ENCODE peak calls at places on chromosomes 5 and 9, in five cellular contexts. One of them, this sample, is unnamed.

GRCh38 chr9:134301387-134302129 is 24.7 kb upstream of the RXRA start:
- DNase-seq in stimulated activated CD8-positive, alpha-beta memory T cell treated with anti-CD3 and anti-CD28 coated beads, Interleukin-2, amount 100 ng/mL, for 1 hour: peak; percentile 33
- DNase-seq in chondrocyte: peak; percentile 69
- DNase-seq in AG08396: no peak
- DNase-seq in thoracic aorta: no peak
- DNase-seq in this sample: no peak

GRCh38 chr5:55523293-55523692 is 11.5 kb downstream of the PLPP1 start:
- DNase-seq in stimulated activated CD8-positive, alpha-beta memory T cell treated with anti-CD3 and anti-CD28 coated beads, Interleukin-2, amount 100 ng/mL, for 1 hour: no peak
- DNase-seq in chondrocyte: no peak
- DNase-seq in AG08396: no peak
- DNase-seq in thoracic aorta: no peak
- DNase-seq in this sample: no peak

GRCh38 chr9:84667571-84668203 is 1.8 kb upstream of the NTRK2 start:
- DNase-seq in stimulated activated CD8-positive, alpha-beta memory T cell treated with anti-CD3 and anti-CD28 coated beads, Interleukin-2, amount 100 ng/mL, for 1 hour: no peak
- DNase-seq in chondrocyte: no peak
- DNase-seq in AG08396: peak; percentile 54
- DNase-seq in thoracic aorta: no peak
- DNase-seq in this sample: no peak

GRCh38 chr5:9716838-9717281 is 86.7 kb upstream of the TAS2R1 start:
- DNase-seq in stimulated activated CD8-positive, alpha-beta memory T cell treated with anti-CD3 and anti-CD28 coated beads, Interleukin-2, amount 100 ng/mL, for 1 hour: no peak
- DNase-seq in chondrocyte: no peak
- DNase-seq in AG08396: peak; percentile 75
- DNase-seq in thoracic aorta: no peak
- DNase-seq in this sample: no peak

GRCh38 chr5:59356813-59357381 is 536.6 kb downstream of the PDE4D start:
- DNase-seq in stimulated activated CD8-positive, alpha-beta memory T cell treated with anti-CD3 and anti-CD28 coated beads, Interleukin-2, amount 100 ng/mL, for 1 hour: no peak
- DNase-seq in chondrocyte: no peak
- DNase-seq in AG08396: no peak
- DNase-seq in thoracic aorta: no peak
- DNase-seq in this sample: no peak

GRCh38 chr5:115298811-115299210 is 2.4 kb upstream of the CCDC112 start:
- DNase-seq in stimulated activated CD8-positive, alpha-beta memory T cell treated with anti-CD3 and anti-CD28 coated beads, Interleukin-2, amount 100 ng/mL, for 1 hour: no peak
- DNase-seq in chondrocyte: no peak
- DNase-seq in AG08396: no peak
- DNase-seq in thoracic aorta: no peak
- DNase-seq in this sample: no peak

GRCh38 chr5:72597456-72597948 is 90.3 kb upstream of the ZNF366 start:
- DNase-seq in stimulated activated CD8-positive, alpha-beta memory T cell treated with anti-CD3 and anti-CD28 coated beads, Interleukin-2, amount 100 ng/mL, for 1 hour: no peak
- DNase-seq in chondrocyte: no peak
- DNase-seq in AG08396: peak; percentile 76
- DNase-seq in thoracic aorta: no peak
- DNase-seq in this sample: no peak

GRCh38 chr9:88197781-88198345 is 59.6 kb upstream of the SPATA31C2 start:
- DNase-seq in stimulated activated CD8-positive, alpha-beta memory T cell treated with anti-CD3 and anti-CD28 coated beads, Interleukin-2, amount 100 ng/mL, for 1 hour: no peak
- DNase-seq in chondrocyte: no peak
- DNase-seq in AG08396: peak; percentile 66
- DNase-seq in thoracic aorta: no peak
- DNase-seq in this sample: no peak

GRCh38 chr9:122931851-122932199 is 513 bp upstream of the ZBTB26 start:
- DNase-seq in stimulated activated CD8-positive, alpha-beta memory T cell treated with anti-CD3 and anti-CD28 coated beads, Interleukin-2, amount 100 ng/mL, for 1 hour: no peak
- DNase-seq in chondrocyte: no peak
- DNase-seq in AG08396: no peak
- DNase-seq in thoracic aorta: no peak
- DNase-seq in this sample: no peak

GRCh38 chr5:38556599-38557308 is at the start of gene LIFR:
- DNase-seq in stimulated activated CD8-positive, alpha-beta memory T cell treated with anti-CD3 and anti-CD28 coated beads, Interleukin-2, amount 100 ng/mL, for 1 hour: no peak
- DNase-seq in chondrocyte: no peak
- DNase-seq in AG08396: peak; percentile 90
- DNase-seq in thoracic aorta: peak; percentile 13
- DNase-seq in this sample: peak; percentile 41

GRCh38 chr9:755454-756381 is 85.8 kb upstream of the DMRT1 start:
- DNase-seq in stimulated activated CD8-positive, alpha-beta memory T cell treated with anti-CD3 and anti-CD28 coated beads, Interleukin-2, amount 100 ng/mL, for 1 hour: no peak
- DNase-seq in chondrocyte: no peak
- DNase-seq in AG08396: peak; percentile 69
- DNase-seq in thoracic aorta: no peak
- DNase-seq in this sample: no peak

GRCh38 chr9:72384710-72385475 is 19.9 kb upstream of the ZFAND5 start:
- DNase-seq in stimulated activated CD8-positive, alpha-beta memory T cell treated with anti-CD3 and anti-CD28 coated beads, Interleukin-2, amount 100 ng/mL, for 1 hour: no peak
- DNase-seq in chondrocyte: no peak
- DNase-seq in AG08396: no peak
- DNase-seq in thoracic aorta: no peak
- DNase-seq in this sample: no peak

GRCh38 chr5:178123987-178124925 is 6.6 kb upstream of the RMND5B start:
- DNase-seq in stimulated activated CD8-positive, alpha-beta memory T cell treated with anti-CD3 and anti-CD28 coated beads, Interleukin-2, amount 100 ng/mL, for 1 hour: no peak
- DNase-seq in chondrocyte: no peak
- DNase-seq in AG08396: no peak
- DNase-seq in thoracic aorta: no peak
- DNase-seq in this sample: no peak

GRCh38 chr5:94900006-94900505 is 281.6 kb downstream of the SLF1 start:
- DNase-seq in stimulated activated CD8-positive, alpha-beta memory T cell treated with anti-CD3 and anti-CD28 coated beads, Interleukin-2, amount 100 ng/mL, for 1 hour: no peak
- DNase-seq in chondrocyte: no peak
- DNase-seq in AG08396: no peak
- DNase-seq in thoracic aorta: no peak
- DNase-seq in this sample: no peak

GRCh38 chr9:132946624-132947295 is 2.3 kb upstream of the TSC1 start:
- DNase-seq in stimulated activated CD8-positive, alpha-beta memory T cell treated with anti-CD3 and anti-CD28 coated beads, Interleukin-2, amount 100 ng/mL, for 1 hour: no peak
- DNase-seq in chondrocyte: no peak
- DNase-seq in AG08396: peak; percentile 71
- DNase-seq in thoracic aorta: no peak
- DNase-seq in this sample: no peak

GRCh38 chr9:125586173-125586512 is 120.9 kb downstream of the MAPKAP1 start:
- DNase-seq in stimulated activated CD8-positive, alpha-beta memory T cell treated with anti-CD3 and anti-CD28 coated beads, Interleukin-2, amount 100 ng/mL, for 1 hour: no peak
- DNase-seq in chondrocyte: no peak
- DNase-seq in AG08396: no peak
- DNase-seq in thoracic aorta: no peak
- DNase-seq in this sample: no peak

GRCh38 chr5:143887302-143887638 is 75.3 kb downstream of the HMHB1 start:
- DNase-seq in stimulated activated CD8-positive, alpha-beta memory T cell treated with anti-CD3 and anti-CD28 coated beads, Interleukin-2, amount 100 ng/mL, for 1 hour: no peak
- DNase-seq in chondrocyte: no peak
- DNase-seq in AG08396: peak; percentile 27
- DNase-seq in thoracic aorta: peak; percentile 7
- DNase-seq in this sample: peak; percentile 23

GRCh38 chr5:154583545-154584168 is 105.6 kb upstream of the HAND1 start:
- DNase-seq in stimulated activated CD8-positive, alpha-beta memory T cell treated with anti-CD3 and anti-CD28 coated beads, Interleukin-2, amount 100 ng/mL, for 1 hour: no peak
- DNase-seq in chondrocyte: no peak
- DNase-seq in AG08396: no peak
- DNase-seq in thoracic aorta: no peak
- DNase-seq in this sample: no peak

GRCh38 chr9:35791321-35791921 is at the start of gene NPR2:
- DNase-seq in stimulated activated CD8-positive, alpha-beta memory T cell treated with anti-CD3 and anti-CD28 coated beads, Interleukin-2, amount 100 ng/mL, for 1 hour: no peak
- DNase-seq in chondrocyte: no peak
- DNase-seq in AG08396: peak; percentile 80
- DNase-seq in thoracic aorta: no peak
- DNase-seq in this sample: no peak

GRCh38 chr9:72039532-72039931 is 20.9 kb downstream of the C9orf57 start:
- DNase-seq in stimulated activated CD8-positive, alpha-beta memory T cell treated with anti-CD3 and anti-CD28 coated beads, Interleukin-2, amount 100 ng/mL, for 1 hour: no peak
- DNase-seq in chondrocyte: no peak
- DNase-seq in AG08396: no peak
- DNase-seq in thoracic aorta: no peak
- DNase-seq in this sample: no peak

GRCh38 chr5:37837101-37838032 is 2.5 kb downstream of the GDNF start:
- DNase-seq in stimulated activated CD8-positive, alpha-beta memory T cell treated with anti-CD3 and anti-CD28 coated beads, Interleukin-2, amount 100 ng/mL, for 1 hour: no peak
- DNase-seq in chondrocyte: peak; percentile 87
- DNase-seq in AG08396: peak; percentile 90
- DNase-seq in thoracic aorta: no peak
- DNase-seq in this sample: peak; percentile 48

GRCh38 chr5:171474106-171474878 is 54.8 kb downstream of the FGF18 start:
- DNase-seq in stimulated activated CD8-positive, alpha-beta memory T cell treated with anti-CD3 and anti-CD28 coated beads, Interleukin-2, amount 100 ng/mL, for 1 hour: no peak
- DNase-seq in chondrocyte: no peak
- DNase-seq in AG08396: no peak
- DNase-seq in thoracic aorta: no peak
- DNase-seq in this sample: no peak

GRCh38 chr5:55665065-55665464 is 47.1 kb downstream of the SLC38A9 start:
- DNase-seq in stimulated activated CD8-positive, alpha-beta memory T cell treated with anti-CD3 and anti-CD28 coated beads, Interleukin-2, amount 100 ng/mL, for 1 hour: no peak
- DNase-seq in chondrocyte: no peak
- DNase-seq in AG08396: no peak
- DNase-seq in thoracic aorta: peak; percentile 23
- DNase-seq in this sample: no peak

GRCh38 chr9:124139001-124139400 is 118.7 kb upstream of the NEK6 start:
- DNase-seq in stimulated activated CD8-positive, alpha-beta memory T cell treated with anti-CD3 and anti-CD28 coated beads, Interleukin-2, amount 100 ng/mL, for 1 hour: no peak
- DNase-seq in chondrocyte: no peak
- DNase-seq in AG08396: peak; percentile 43
- DNase-seq in thoracic aorta: no peak
- DNase-seq in this sample: no peak

GRCh38 chr9:110785166-110785565 is 116.6 kb downstream of the MUSK start:
- DNase-seq in stimulated activated CD8-positive, alpha-beta memory T cell treated with anti-CD3 and anti-CD28 coated beads, Interleukin-2, amount 100 ng/mL, for 1 hour: no peak
- DNase-seq in chondrocyte: no peak
- DNase-seq in AG08396: no peak
- DNase-seq in thoracic aorta: no peak
- DNase-seq in this sample: no peak

GRCh38 chr5:137649228-137649890 is 86.5 kb downstream of the KLHL3 start:
- DNase-seq in stimulated activated CD8-positive, alpha-beta memory T cell treated with anti-CD3 and anti-CD28 coated beads, Interleukin-2, amount 100 ng/mL, for 1 hour: no peak
- DNase-seq in chondrocyte: no peak
- DNase-seq in AG08396: no peak
- DNase-seq in thoracic aorta: no peak
- DNase-seq in this sample: no peak

GRCh38 chr9:16460711-16461110 is 409.8 kb downstream of the BNC2 start:
- DNase-seq in stimulated activated CD8-positive, alpha-beta memory T cell treated with anti-CD3 and anti-CD28 coated beads, Interleukin-2, amount 100 ng/mL, for 1 hour: no peak
- DNase-seq in chondrocyte: no peak
- DNase-seq in AG08396: no peak
- DNase-seq in thoracic aorta: no peak
- DNase-seq in this sample: no peak

GRCh38 chr9:100394032-100394695 is 32.8 kb upstream of the MSANTD3 start:
- DNase-seq in stimulated activated CD8-positive, alpha-beta memory T cell treated with anti-CD3 and anti-CD28 coated beads, Interleukin-2, amount 100 ng/mL, for 1 hour: no peak
- DNase-seq in chondrocyte: no peak
- DNase-seq in AG08396: no peak
- DNase-seq in thoracic aorta: no peak
- DNase-seq in this sample: no peak

GRCh38 chr9:127979333-127980055 is 1.3 kb downstream of the EEIG1 start:
- DNase-seq in stimulated activated CD8-positive, alpha-beta memory T cell treated with anti-CD3 and anti-CD28 coated beads, Interleukin-2, amount 100 ng/mL, for 1 hour: no peak
- DNase-seq in chondrocyte: no peak
- DNase-seq in AG08396: peak; percentile 70
- DNase-seq in thoracic aorta: no peak
- DNase-seq in this sample: no peak

GRCh38 chr9:97864396-97864795 is 11.4 kb downstream of the FOXE1 start:
- DNase-seq in stimulated activated CD8-positive, alpha-beta memory T cell treated with anti-CD3 and anti-CD28 coated beads, Interleukin-2, amount 100 ng/mL, for 1 hour: no peak
- DNase-seq in chondrocyte: no peak
- DNase-seq in AG08396: no peak
- DNase-seq in thoracic aorta: no peak
- DNase-seq in this sample: no peak

GRCh38 chr9:3876553-3876952 is 350.8 kb upstream of the RFX3 start:
- DNase-seq in stimulated activated CD8-positive, alpha-beta memory T cell treated with anti-CD3 and anti-CD28 coated beads, Interleukin-2, amount 100 ng/mL, for 1 hour: no peak
- DNase-seq in chondrocyte: no peak
- DNase-seq in AG08396: no peak
- DNase-seq in thoracic aorta: no peak
- DNase-seq in this sample: no peak

GRCh38 chr5:154478224-154478565 is at the start of gene HAND1:
- DNase-seq in stimulated activated CD8-positive, alpha-beta memory T cell treated with anti-CD3 and anti-CD28 coated beads, Interleukin-2, amount 100 ng/mL, for 1 hour: no peak
- DNase-seq in chondrocyte: no peak
- DNase-seq in AG08396: peak; percentile 67
- DNase-seq in thoracic aorta: no peak
- DNase-seq in this sample: no peak